ENCODE peak calls at places on chromosomes 5 and 9, in eight cellular contexts. P is AG04450, C is NCI-H345, L is hippocampal formation, H is NCI-H446 treated with DMSO at 0.1 percent for 48 hours, G is HTR-8/SVneo, X is AG08396, U is iPS DF 19.7. M is an unnamed sample.

GRCh38 chr9:73042155-73042554 is 89.3 kb upstream of the ALDH1A1 start:
- DNase-seq in P (no peak), C (no peak), L (no peak), H (no peak), G (no peak), X (peak), U (no peak), M (no peak)

GRCh38 chr9:114016101-114016500 is 62.0 kb downstream of the AMBP start:
- DNase-seq in P (no peak), C (no peak), L (no peak), H (no peak), G (no peak), X (no peak), U (no peak), M (no peak)

GRCh38 chr5:126354012-126354856 is 69.0 kb upstream of the GRAMD2B start:
- DNase-seq in P (peak), C (peak), L (no peak), H (peak), G (peak), X (peak), U (no peak), M (peak)

GRCh38 chr5:68519135-68519534 is 303.6 kb downstream of the PIK3R1 start:
- DNase-seq in P (no peak), C (no peak), L (no peak), H (no peak), G (no peak), X (no peak), U (no peak), M (no peak)

GRCh38 chr9:114745879-114746550 is 59.8 kb downstream of the TNFSF15 start:
- DNase-seq in P (no peak), C (no peak), L (no peak), H (no peak), G (no peak), X (no peak), U (no peak), M (no peak)

GRCh38 chr5:65482280-65482726 is 583 bp upstream of the ADAMTS6 start:
- DNase-seq in P (no peak), C (peak), L (no peak), H (no peak), G (no peak), X (peak), U (no peak), M (no peak)

GRCh38 chr5:33608476-33609026 is 167.8 kb downstream of the TARS1 start:
- DNase-seq in P (no peak), C (peak), L (no peak), H (no peak), G (no peak), X (no peak), U (no peak), M (no peak)

GRCh38 chr5:4653475-4653874 is 486.7 kb upstream of the ADAMTS16 start:
- DNase-seq in P (no peak), C (no peak), L (no peak), H (no peak), G (no peak), X (no peak), U (no peak), M (no peak)

GRCh38 chr5:84281383-84281782 is 103.3 kb downstream of the EDIL3 start:
- DNase-seq in P (no peak), C (no peak), L (no peak), H (no peak), G (no peak), X (no peak), U (no peak), M (no peak)

GRCh38 chr9:70510157-70510770 is 95.8 kb upstream of the KLF9 start:
- DNase-seq in P (no peak), C (no peak), L (no peak), H (no peak), G (no peak), X (no peak), U (peak), M (no peak)

GRCh38 chr9:128107260-128107970 is 20.1 kb downstream of the PTGES2 start:
- DNase-seq in P (no peak), C (no peak), L (no peak), H (no peak), G (no peak), X (no peak), U (no peak), M (no peak)

GRCh38 chr9:4287886-4288588 is 11.8 kb downstream of the GLIS3 start:
- DNase-seq in P (no peak), C (no peak), L (no peak), H (no peak), G (no peak), X (no peak), U (no peak), M (no peak)

GRCh38 chr5:8864053-8864452 is 681.8 kb downstream of the SEMA5A start:
- DNase-seq in P (no peak), C (no peak), L (no peak), H (no peak), G (peak), X (no peak), U (no peak), M (no peak)

GRCh38 chr9:16640649-16641048 is 229.8 kb downstream of the BNC2 start:
- DNase-seq in P (no peak), C (no peak), L (no peak), H (no peak), G (no peak), X (no peak), U (no peak), M (no peak)

GRCh38 chr5:135071311-135071710 is 37.3 kb upstream of the PITX1 start:
- DNase-seq in P (no peak), C (no peak), L (no peak), H (no peak), G (no peak), X (no peak), U (no peak), M (no peak)

GRCh38 chr5:96279796-96280542 is 153.1 kb downstream of the PCSK1 start:
- DNase-seq in P (no peak), C (no peak), L (no peak), H (no peak), G (no peak), X (no peak), U (no peak), M (no peak)